ENCODE peak calls at places on chromosomes 5 and 9, in six cellular contexts. A is BJ, B is spleen, V is endodermal cell, N is psoas muscle, H is foreskin fibroblast. X is an unnamed sample.

GRCh38 chr9:88174324-88174723 is 36.0 kb upstream of the SPATA31C2 start:
- DNase-seq in A (no peak), B (no peak), V (no peak), N (no peak), H (no peak), X (no peak)

GRCh38 chr9:92650296-92650695 is 19.6 kb downstream of the IPPK start:
- DNase-seq in A (no peak), B (peak; percentile 33), V (no peak), N (no peak), H (no peak), X (no peak)

GRCh38 chr9:136690841-136691261 is 3.6 kb upstream of the AGPAT2 start:
- DNase-seq in A (no peak), B (no peak), V (no peak), N (peak; percentile 66), H (no peak), X (no peak)

GRCh38 chr5:87399720-87400119 is 13.0 kb downstream of the CCNH start:
- DNase-seq in A (no peak), B (no peak), V (no peak), N (no peak), H (no peak), X (no peak)

GRCh38 chr9:89375181-89375760 is 57.0 kb downstream of the SECISBP2 start:
- DNase-seq in A (no peak), B (peak; percentile 86), V (peak; percentile 62), N (no peak), H (no peak), X (no peak)

GRCh38 chr5:76084496-76085285 is 1.5 kb downstream of the SV2C start:
- DNase-seq in A (no peak), B (peak; percentile 62), V (peak; percentile 80), N (no peak), H (no peak), X (no peak)

GRCh38 chr9:124018731-124019697 is 7.4 kb downstream of the LHX2 start:
- DNase-seq in A (no peak), B (no peak), V (peak; percentile 75), N (no peak), H (no peak), X (no peak)

GRCh38 chr9:18979367-18979766 is 53.6 kb downstream of the SAXO1 start:
- DNase-seq in A (no peak), B (no peak), V (no peak), N (no peak), H (peak; percentile 53), X (peak; percentile 23)

GRCh38 chr5:178532666-178533065 is 57.5 kb downstream of the COL23A1 start:
- DNase-seq in A (no peak), B (peak; percentile 71), V (no peak), N (no peak), H (no peak), X (no peak)

GRCh38 chr5:88394531-88395185 is 126.0 kb upstream of the TMEM161B start:
- DNase-seq in A (no peak), B (no peak), V (no peak), N (no peak), H (no peak), X (no peak)

GRCh38 chr5:141869040-141869439 is 9.2 kb downstream of the PCDH1 start:
- DNase-seq in A (no peak), B (peak; percentile 56), V (peak; percentile 26), N (no peak), H (no peak), X (no peak)

GRCh38 chr5:71695561-71695960 is 23.5 kb upstream of the CARTPT start:
- DNase-seq in A (no peak), B (no peak), V (no peak), N (no peak), H (no peak), X (no peak)

GRCh38 chr9:14271078-14271673 is 42.8 kb downstream of the NFIB start:
- DNase-seq in A (no peak), B (no peak), V (no peak), N (peak; percentile 48), H (peak; percentile 68), X (no peak)

GRCh38 chr9:129547869-129548570 is 72.9 kb downstream of the C9orf50 start:
- DNase-seq in A (no peak), B (no peak), V (peak; percentile 26), N (no peak), H (no peak), X (no peak)

GRCh38 chr9:16344343-16344742 is 526.1 kb downstream of the BNC2 start:
- DNase-seq in A (peak; percentile 83), B (no peak), V (no peak), N (no peak), H (peak; percentile 54), X (no peak)

GRCh38 chr5:126975791-126976190 is 54.6 kb downstream of the MARCHF3 start:
- DNase-seq in A (no peak), B (no peak), V (no peak), N (no peak), H (no peak), X (no peak)

GRCh38 chr9:79490657-79491250 is 81.0 kb upstream of the TLE4 start:
- DNase-seq in A (no peak), B (no peak), V (no peak), N (no peak), H (no peak), X (no peak)

GRCh38 chr5:37275521-37275920 is 26.3 kb upstream of the CPLANE1 start:
- DNase-seq in A (no peak), B (no peak), V (no peak), N (no peak), H (no peak), X (no peak)

GRCh38 chr9:76586555-76587314 is 127.8 kb downstream of the GCNT1 start:
- DNase-seq in A (no peak), B (no peak), V (no peak), N (no peak), H (no peak), X (no peak)

GRCh38 chr5:176513788-176514187 is 23.4 kb downstream of the RNF44 start:
- DNase-seq in A (no peak), B (no peak), V (no peak), N (no peak), H (no peak), X (no peak)

GRCh38 chr5:62273691-62274090 is 32.3 kb upstream of the KIF2A start:
- DNase-seq in A (no peak), B (no peak), V (no peak), N (no peak), H (no peak), X (no peak)

GRCh38 chr5:64181440-64181839 is 15.8 kb downstream of the RNF180 start:
- DNase-seq in A (no peak), B (no peak), V (no peak), N (no peak), H (no peak), X (no peak)

GRCh38 chr5:64184832-64185231 is 19.2 kb downstream of the RNF180 start:
- DNase-seq in A (no peak), B (no peak), V (no peak), N (no peak), H (no peak), X (no peak)

GRCh38 chr5:64180661-64181343 is 15.2 kb downstream of the RNF180 start:
- DNase-seq in A (no peak), B (no peak), V (no peak), N (no peak), H (no peak), X (no peak)

GRCh38 chr5:64188776-64189175 is 23.1 kb downstream of the RNF180 start:
- DNase-seq in A (no peak), B (no peak), V (no peak), N (no peak), H (no peak), X (no peak)

GRCh38 chr5:64183956-64184355 is 18.3 kb downstream of the RNF180 start:
- DNase-seq in A (no peak), B (no peak), V (no peak), N (no peak), H (no peak), X (no peak)
- H3K4me3 ChIP-seq in A (no peak overlapping the region), B (no peak overlapping the region), V (no peak overlapping the region), N (no peak overlapping the region), H (no peak overlapping the region), X (no peak overlapping the region)

DNA sequence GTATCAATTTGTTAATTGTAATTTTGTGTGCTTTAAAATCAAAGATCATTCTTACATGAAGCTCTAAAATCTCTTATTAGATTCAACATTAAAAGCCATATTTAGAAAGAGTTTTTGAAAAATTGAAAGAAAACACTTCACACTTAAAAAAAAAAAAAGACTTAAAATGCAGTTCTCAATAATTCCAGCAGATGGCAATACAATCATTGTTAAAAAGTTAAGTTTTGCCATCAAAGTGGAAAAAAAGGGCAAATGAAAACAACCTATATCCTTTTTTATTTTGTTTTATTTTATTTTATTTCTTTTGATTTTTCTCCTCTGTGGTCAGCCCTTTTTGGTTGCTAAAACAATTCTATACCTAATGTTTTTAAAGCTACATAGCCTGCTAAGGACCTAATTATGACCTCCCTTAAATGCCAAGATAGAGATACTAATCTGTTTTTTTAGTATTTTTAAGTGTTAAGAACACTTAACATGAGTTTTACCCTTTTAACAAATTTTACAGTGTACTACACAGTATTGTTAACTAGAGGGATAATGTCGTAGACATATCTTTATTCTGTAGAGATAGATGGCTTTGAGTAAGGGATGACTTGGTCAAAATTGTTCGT is 154.2 kb upstream of the DAB2 start:
- DNase-seq in A (no peak), B (no peak), V (no peak), N (no peak), H (no peak), X (no peak)
- TF ChIP-seq CTCF in A (peak; percentile 41), B (peak; percentile 68), V (peak; percentile 79), N (peak; percentile 79), H (peak; percentile 0), X (peak; percentile 51)

DNA sequence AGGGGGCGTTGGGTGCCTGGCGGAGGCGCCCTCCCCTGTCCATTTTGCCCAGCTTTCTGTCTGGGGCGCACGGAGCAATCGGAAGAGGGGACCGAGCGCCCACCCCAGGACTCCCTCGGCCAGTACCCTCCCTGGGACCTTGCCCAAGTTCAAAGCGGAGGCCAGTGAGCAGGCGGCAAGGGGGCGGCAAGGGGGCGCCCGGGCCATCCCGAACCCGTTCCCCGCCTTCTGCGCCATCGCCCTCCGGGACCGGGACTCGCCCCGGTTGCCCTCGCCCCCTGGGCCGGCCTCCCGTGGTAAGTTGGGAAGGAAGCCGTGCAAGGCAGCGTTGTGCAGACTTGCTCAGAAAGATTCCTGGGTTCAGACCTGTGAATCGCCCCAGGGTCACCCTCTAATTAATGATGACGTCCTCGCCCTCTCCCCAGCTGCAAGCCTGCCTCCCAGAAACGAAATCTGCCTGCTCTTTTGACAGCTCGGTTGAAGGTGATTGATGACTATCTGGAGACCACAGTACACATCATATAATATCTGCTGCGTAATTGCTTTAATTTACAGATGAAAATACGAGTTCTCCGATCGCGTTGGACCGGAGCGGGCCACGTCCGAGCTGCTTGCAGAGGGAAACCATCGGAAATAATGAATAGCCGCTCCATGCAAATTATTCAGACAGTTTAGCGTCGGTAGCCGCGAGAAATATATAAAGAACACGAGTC is 1.4 kb upstream of the IRX4 start:
- DNase-seq in A (no peak), B (peak; percentile 68), V (no peak), N (no peak), H (no peak), X (no peak)
- H3K4me3 ChIP-seq in A (no peak overlapping the region), B (no peak overlapping the region), V (peak overlapping the region; percentile 23), N (peak overlapping the region; percentile 58), H (no peak overlapping the region), X (no peak overlapping the region)

GRCh38 chr5:35789732-35790461 is 66.8 kb upstream of the IL7R start:
- DNase-seq in A (no peak), B (no peak), V (no peak), N (no peak), H (peak; percentile 23), X (no peak)

GRCh38 chr5:35790462-35790822 is 66.2 kb upstream of the IL7R start:
- DNase-seq in A (no peak), B (no peak), V (no peak), N (no peak), H (no peak), X (no peak)

GRCh38 chr5:35799751-35800150 is 56.9 kb upstream of the IL7R start:
- DNase-seq in A (no peak), B (no peak), V (no peak), N (no peak), H (no peak), X (no peak)

GRCh38 chr5:35794688-35795375 is 61.9 kb upstream of the IL7R start:
- DNase-seq in A (no peak), B (no peak), V (no peak), N (no peak), H (no peak), X (no peak)
- TF ChIP-seq CTCF in A (no peak), B (no peak), V (no peak), N (no peak), H (no peak), X (no peak)

X was measured in epithelial cell of proximal tubule.